ENCODE peak calls at places on chromosomes 11 and 22, in nine cellular contexts. R is ovary; K is left lung; E is activated naive CD8-positive, alpha-beta T cell treated with anti-CD3 and anti-CD28 coated beads for 36 hours; X is Daoy; Z is activated T-helper 1 cell treated with Interleukin-2 at 50 U/mL for 16 hours; F is keratinocyte; Y is frontal cortex; U is spleen. T is an unnamed sample.

GRCh38 chr22:49764151-49764581 is 63.5 kb downstream of the BRD1 start:
- DNase-seq in R (peak; percentile 11), K (peak; percentile 28), E (no peak), X (no peak), Z (no peak), F (no peak), Y (no peak), U (peak; percentile 72), T (no peak)

GRCh38 chr11:104650234-104650633 is 248.0 kb downstream of the CASP12 start:
- DNase-seq in R (no peak), K (no peak), E (no peak), X (no peak), Z (no peak), F (no peak), Y (no peak), U (no peak), T (no peak)

GRCh38 chr22:23113067-23113846 is 28.5 kb downstream of the RSPH14 start:
- DNase-seq in R (peak; percentile 47), K (no peak), E (no peak), X (peak; percentile 18), Z (no peak), F (no peak), Y (no peak), U (no peak), T (peak; percentile 58)

GRCh38 chr11:32312865-32313403 is 122.4 kb downstream of the WT1 start:
- DNase-seq in R (peak; percentile 69), K (no peak), E (peak; percentile 22), X (peak; percentile 80), Z (no peak), F (peak; percentile 26), Y (no peak), U (no peak), T (no peak)

GRCh38 chr11:95849087-95849825 is 59.0 kb downstream of the CEP57 start:
- DNase-seq in R (peak; percentile 61), K (peak; percentile 34), E (peak; percentile 4), X (peak; percentile 71), Z (no peak), F (no peak), Y (peak; percentile 6), U (no peak), T (no peak)

GRCh38 chr11:31827458-31828206 is 16.5 kb upstream of the PAX6 start:
- DNase-seq in R (no peak), K (no peak), E (no peak), X (peak; percentile 28), Z (no peak), F (no peak), Y (no peak), U (no peak), T (no peak)

GRCh38 chr11:75719089-75719638 is 1.5 kb downstream of the MOGAT2 start:
- DNase-seq in R (no peak), K (no peak), E (no peak), X (no peak), Z (no peak), F (no peak), Y (no peak), U (peak; percentile 31), T (no peak)

GRCh38 chr22:25779426-25779825 is 37.4 kb downstream of the MYO18B start:
- DNase-seq in R (no peak), K (no peak), E (no peak), X (no peak), Z (no peak), F (no peak), Y (no peak), U (no peak), T (no peak)

GRCh38 chr11:62015615-62016014 is 48.2 kb upstream of the FTH1 start:
- DNase-seq in R (no peak), K (no peak), E (no peak), X (no peak), Z (no peak), F (no peak), Y (no peak), U (peak; percentile 13), T (no peak)

GRCh38 chr11:57641011-57641410 is 8.7 kb downstream of the YPEL4 start:
- DNase-seq in R (peak; percentile 39), K (no peak), E (no peak), X (no peak), Z (no peak), F (no peak), Y (no peak), U (no peak), T (no peak)

GRCh38 chr11:46865340-46865739 is 19.3 kb upstream of the CKAP5 start:
- DNase-seq in R (peak; percentile 51), K (no peak), E (no peak), X (no peak), Z (no peak), F (no peak), Y (no peak), U (no peak), T (no peak)

GRCh38 chr22:30832407-30832987 is 136.1 kb downstream of the MORC2 start:
- DNase-seq in R (no peak), K (no peak), E (no peak), X (no peak), Z (no peak), F (no peak), Y (no peak), U (no peak), T (no peak)

GRCh38 chr22:31846161-31847115 is 92.6 kb downstream of the DEPDC5 start:
- DNase-seq in R (no peak), K (no peak), E (peak; percentile 11), X (peak; percentile 7), Z (no peak), F (no peak), Y (no peak), U (no peak), T (no peak)

GRCh38 chr11:45167283-45167682 is 20.8 kb downstream of the PRDM11 start:
- DNase-seq in R (no peak), K (no peak), E (no peak), X (no peak), Z (no peak), F (no peak), Y (no peak), U (no peak), T (no peak)

GRCh38 chr11:75264971-75265370 is 24.4 kb downstream of the TPBGL start:
- DNase-seq in R (peak; percentile 12), K (peak; percentile 24), E (no peak), X (no peak), Z (no peak), F (no peak), Y (no peak), U (peak; percentile 73), T (no peak)

GRCh38 chr11:118918128-118918685 is 7.5 kb downstream of the BCL9L start:
- DNase-seq in R (peak; percentile 90), K (peak; percentile 80), E (peak; percentile 54), X (peak; percentile 88), Z (no peak), F (no peak), Y (no peak), U (peak; percentile 80), T (no peak)

GRCh38 chr22:29093980-29094379 is 21.1 kb downstream of the KREMEN1 start:
- DNase-seq in R (peak; percentile 29), K (no peak), E (no peak), X (no peak), Z (no peak), F (no peak), Y (no peak), U (no peak), T (no peak)

GRCh38 chr22:28812491-28812890 is 12.1 kb upstream of the XBP1 start:
- DNase-seq in R (no peak), K (no peak), E (no peak), X (no peak), Z (no peak), F (no peak), Y (no peak), U (peak; percentile 35), T (no peak)

GRCh38 chr22:48888466-48889208 is 939.0 kb downstream of the BRD1 start:
- DNase-seq in R (peak; percentile 0), K (no peak), E (no peak), X (no peak), Z (no peak), F (no peak), Y (no peak), U (peak; percentile 16), T (no peak)

GRCh38 chr11:2427721-2428321 is 16.5 kb downstream of the TRPM5 start:
- DNase-seq in R (no peak), K (no peak), E (no peak), X (no peak), Z (no peak), F (no peak), Y (no peak), U (no peak), T (no peak)